ENCODE peak calls at places on chromosomes 11 and 22, in nine cellular contexts. G, Z, B, X, H, P, Q, V and A are unnamed samples.
A peak's percentile ranks its signal among the peaks of the same experiment; 100 is the strongest.

GRCh38 chr22:22587577-22588188 is 28.6 kb upstream of the PRAME start:
- DNase-seq in V (no peak), B (no peak), X (no peak), P (no peak), G (no peak), Q (no peak), Z (no peak), H (no peak), A (no peak)

GRCh38 chr11:70341881-70342429 is 56.4 kb upstream of the CTTN start:
- DNase-seq in Q (no peak), P (no peak), B (no peak), X (no peak), V (no peak), Z (no peak), H (no peak), G (no peak), A (no peak)

GRCh38 chr11:129536338-129536737 is 160.7 kb downstream of the BARX2 start:
- DNase-seq in H (no peak), X (no peak), Z (no peak), P (no peak), G (no peak), V (no peak), Q (no peak), B (no peak), A (no peak)

GRCh38 chr11:2800655-2801531 is 84.7 kb downstream of the CDKN1C start:
- DNase-seq in X (no peak), H (no peak), G (peak; percentile 11), P (peak; percentile 44), V (peak; percentile 8), Q (no peak), Z (no peak), B (no peak), A (no peak)

GRCh38 chr11:65851811-65852507 is 6.0 kb downstream of the CFL1 start:
- DNase-seq in H (no peak), P (no peak), B (no peak), G (no peak), Z (no peak), V (no peak), Q (no peak), X (peak; percentile 34), A (no peak)

GRCh38 chr11:62689421-62690183 is at the start of gene LRRN4CL:
- DNase-seq in V (no peak), B (no peak), Z (peak; percentile 61), P (no peak), X (no peak), Q (peak; percentile 97), H (peak; percentile 50), G (peak; percentile 85), A (peak; percentile 66)

GRCh38 chr11:128632151-128632791 is 44.9 kb upstream of the ETS1 start:
- DNase-seq in H (peak; percentile 65), V (no peak), X (peak; percentile 17), B (peak; percentile 80), Q (peak; percentile 91), P (peak; percentile 64), G (no peak), Z (peak; percentile 21), A (no peak)

GRCh38 chr22:32644252-32645100 is 157.0 kb upstream of the TIMP3 start:
- DNase-seq in H (no peak), B (no peak), G (peak; percentile 71), P (no peak), Q (no peak), V (peak; percentile 29), Z (peak; percentile 82), X (peak; percentile 34), A (peak; percentile 96)

GRCh38 chr11:14105446-14105845 is 142.9 kb downstream of the SPON1 start:
- DNase-seq in B (no peak), Q (no peak), X (no peak), V (no peak), P (no peak), Z (no peak), G (no peak), H (no peak), A (no peak)

GRCh38 chr11:113862430-113862829 is 12.9 kb downstream of the USP28 start:
- DNase-seq in H (no peak), X (no peak), G (no peak), V (no peak), Q (no peak), P (no peak), B (peak; percentile 48), Z (peak; percentile 13), A (peak; percentile 47)

GRCh38 chr22:38271927-38272372 is 860 bp downstream of the TMEM184B start:
- DNase-seq in H (no peak), V (peak; percentile 56), Z (peak; percentile 19), Q (no peak), X (peak; percentile 65), G (no peak), P (no peak), B (peak; percentile 39), A (peak; percentile 53)

GRCh38 chr11:95647805-95648379 is 141.7 kb downstream of the FAM76B start:
- DNase-seq in G (no peak), V (no peak), P (no peak), B (no peak), Z (no peak), Q (no peak), X (no peak), H (no peak), A (no peak)

GRCh38 chr11:95650271-95650670 is 139.3 kb downstream of the FAM76B start:
- DNase-seq in G (no peak), H (no peak), Q (no peak), V (no peak), B (peak; percentile 21), P (no peak), X (no peak), Z (no peak), A (no peak)

GRCh38 chr11:95653099-95653498 is 136.5 kb downstream of the FAM76B start:
- DNase-seq in P (no peak), G (no peak), V (no peak), Q (no peak), B (no peak), X (no peak), H (no peak), Z (no peak), A (no peak)

GRCh38 chr11:95652002-95652472 is 137.5 kb downstream of the FAM76B start:
- DNase-seq in Q (no peak), V (no peak), H (no peak), Z (no peak), X (no peak), P (no peak), G (no peak), B (no peak), A (no peak)

DNA sequence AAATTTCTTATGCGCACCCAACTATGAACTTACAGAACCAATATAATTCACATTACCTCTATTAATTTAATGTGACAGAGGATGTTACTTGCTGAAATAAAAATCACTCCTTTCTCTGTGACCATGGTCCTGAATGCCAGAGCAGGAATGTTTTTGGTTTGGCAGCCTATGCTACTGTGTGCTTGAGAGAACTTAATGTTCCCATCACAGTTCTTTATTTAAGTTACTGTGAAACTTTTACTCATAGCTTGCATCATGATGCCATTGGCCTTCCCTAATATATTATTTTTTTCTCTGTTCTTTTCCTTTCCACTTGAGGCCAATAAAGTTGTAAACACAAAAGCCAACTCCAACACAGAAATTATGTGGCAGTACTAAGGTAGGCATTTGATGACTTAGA is 142.2 kb downstream of the FAM76B start:
- DNase-seq in V (no peak), Z (no peak), B (no peak), Q (no peak), G (no peak), H (no peak), X (no peak), P (no peak), A (no peak)
- H3K27ac ChIP-seq in V (no peak overlapping the region), Z (no peak overlapping the region), B (no peak overlapping the region), Q (peak overlapping the region; percentile 82), G (no peak overlapping the region), H (no peak overlapping the region), X (no peak overlapping the region), P (no peak overlapping the region), A (no peak overlapping the region)

GRCh38 chr22:26581026-26581425 is 8.9 kb downstream of the TPST2 start:
- DNase-seq in P (no peak), G (no peak), Z (no peak), X (no peak), V (no peak), Q (no peak), H (no peak), B (no peak), A (no peak)

GRCh38 chr22:26579331-26579886 is 10.5 kb downstream of the TPST2 start:
- DNase-seq in V (no peak), Z (no peak), Q (no peak), G (no peak), H (no peak), B (no peak), X (peak; percentile 26), P (peak; percentile 71), A (no peak)

GRCh38 chr22:26584010-26584409 is 5.9 kb downstream of the TPST2 start:
- DNase-seq in Q (no peak), H (no peak), V (no peak), P (no peak), X (no peak), Z (no peak), G (no peak), B (no peak), A (no peak)

GRCh38 chr22:26580240-26580962 is 9.5 kb downstream of the TPST2 start:
- DNase-seq in Z (no peak), V (no peak), X (no peak), B (peak; percentile 61), G (no peak), P (no peak), H (no peak), Q (no peak), A (no peak)

DNA sequence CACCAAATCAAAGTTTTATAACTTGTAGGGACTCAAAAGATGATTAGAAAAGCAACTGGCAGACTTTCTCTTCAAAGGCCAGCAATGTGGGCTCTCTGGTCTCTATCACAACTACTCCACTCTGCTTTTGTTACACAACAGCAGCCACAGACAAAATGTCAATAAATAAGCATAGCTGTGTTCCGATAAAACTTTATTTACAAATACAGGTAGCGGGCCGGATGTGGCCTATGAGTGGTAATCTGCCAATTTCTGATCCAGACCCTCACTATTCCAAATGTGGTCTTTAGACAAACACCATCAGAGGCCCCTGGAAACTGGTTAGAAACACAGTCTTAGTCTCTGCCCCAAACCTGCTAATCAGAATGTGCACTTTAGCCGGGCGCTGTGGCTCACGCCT is 8.2 kb downstream of the TPST2 start:
- DNase-seq in G (no peak), Z (no peak), B (no peak), V (no peak), Q (no peak), H (no peak), P (no peak), X (no peak), A (no peak)
- H3K27ac ChIP-seq in G (no peak overlapping the region), Z (no peak overlapping the region), B (no peak overlapping the region), V (no peak overlapping the region), Q (no peak overlapping the region), H (no peak overlapping the region), P (no peak overlapping the region), X (no peak overlapping the region), A (no peak overlapping the region)

GRCh38 chr22:20857247-20857643 is 1.4 kb downstream of the PI4KA start:
- DNase-seq in Q (no peak), X (no peak), V (no peak), P (no peak), B (no peak), H (no peak), G (peak; percentile 40), Z (no peak), A (no peak)
- H3K27ac ChIP-seq in Q (peak overlapping the region; percentile 95), X (no peak overlapping the region), V (peak overlapping the region; percentile 91), P (no peak overlapping the region), B (no peak overlapping the region), H (peak overlapping the region; percentile 84), G (no peak overlapping the region), Z (no peak overlapping the region), A (no peak overlapping the region)

DNA sequence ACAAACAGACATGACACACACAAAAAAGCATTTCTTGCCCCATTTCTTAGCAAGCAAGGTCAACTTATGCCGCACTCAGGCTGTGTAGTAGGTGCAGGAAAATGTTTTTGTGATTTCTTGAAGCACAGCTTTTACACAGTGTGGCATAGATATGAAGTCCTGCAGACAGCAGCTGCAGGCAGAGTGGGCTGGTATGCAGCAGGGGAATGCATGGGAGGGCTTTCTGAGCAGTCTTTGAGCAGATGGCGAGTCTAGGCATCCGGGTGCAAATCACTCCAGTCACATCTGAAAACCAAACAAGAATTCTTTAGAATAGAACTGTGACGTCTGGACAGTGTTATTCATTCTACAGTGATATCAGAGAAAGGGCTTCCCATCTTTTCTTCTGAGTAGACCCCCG is 87.5 kb downstream of the BLID start:
- DNase-seq in B (no peak), G (no peak), X (no peak), Z (no peak), V (no peak), P (no peak), Q (no peak), H (no peak), A (no peak)
- H3K27ac ChIP-seq in B (no peak overlapping the region), G (no peak overlapping the region), X (no peak overlapping the region), Z (no peak overlapping the region), V (no peak overlapping the region), P (no peak overlapping the region), Q (no peak overlapping the region), H (no peak overlapping the region), A (no peak overlapping the region)